ENCODE peak calls at places on chromosomes 4 and X, in four cellular contexts. U is HepG2, R is GM12878, G is H1. O is an unnamed sample.

GRCh38 chr4:1495416-1496115 is 89.3 kb upstream of the NKX1-1 start:
- DNase-seq in U (no peak), R (no peak), G (no peak), O (no peak)

GRCh38 chrX:115173181-115173580 is 16.0 kb upstream of the RBMXL3 start:
- DNase-seq in U (no peak), R (no peak), G (no peak), O (peak; percentile 44)

GRCh38 chrX:40383969-40384368 is 196.8 kb upstream of the ATP6AP2 start:
- DNase-seq in U (no peak), R (no peak), G (no peak), O (no peak)

GRCh38 chr4:10605746-10606482 is 78.7 kb downstream of the CLNK start:
- DNase-seq in U (no peak), R (no peak), G (no peak), O (no peak)

GRCh38 chrX:99371976-99372595 is 1038.0 kb downstream of the PCDH19 start:
- DNase-seq in U (no peak), R (no peak), G (no peak), O (no peak)

GRCh38 chr4:124768596-124768995 is 56.1 kb upstream of the ANKRD50 start:
- DNase-seq in U (no peak), R (no peak), G (no peak), O (no peak)

GRCh38 chrX:133726211-133726630 is 259.2 kb downstream of the GPC3 start:
- DNase-seq in U (peak; percentile 27), R (no peak), G (no peak), O (no peak)

GRCh38 chr4:757111-757510 is 51.5 kb downstream of the PCGF3 start:
- DNase-seq in U (no peak), R (no peak), G (no peak), O (no peak)

GRCh38 chr4:5036239-5036638 is 15.0 kb upstream of the STK32B start:
- DNase-seq in U (no peak), R (no peak), G (no peak), O (no peak)

GRCh38 chr4:85500110-85500867 is 25.3 kb downstream of the ARHGAP24 start:
- DNase-seq in U (no peak), R (no peak), G (no peak), O (no peak)

GRCh38 chr4:184748251-184748652 is 14.4 kb upstream of the CENPU start:
- DNase-seq in U (no peak), R (no peak), G (no peak), O (no peak)

GRCh38 chr4:53730431-53730830 is 139.1 kb upstream of the LNX1 start:
- DNase-seq in U (no peak), R (no peak), G (no peak), O (no peak)

GRCh38 chr4:73841243-73841925 is 4.9 kb downstream of the CXCL6 start:
- DNase-seq in U (no peak), R (no peak), G (no peak), O (no peak)

GRCh38 chrX:106898462-106898861 is 4.7 kb downstream of the RIPPLY1 start:
- DNase-seq in U (peak; percentile 80), R (peak; percentile 16), G (no peak), O (no peak)

GRCh38 chrX:123753656-123754350 is 21.0 kb upstream of the THOC2 start:
- DNase-seq in U (no peak), R (no peak), G (no peak), O (no peak)

GRCh38 chr4:95215991-95216605 is 332.7 kb downstream of the UNC5C start:
- DNase-seq in U (no peak), R (no peak), G (no peak), O (no peak)

GRCh38 chr4:173237152-173237551 is 68.5 kb downstream of the GALNT7 start:
- DNase-seq in U (no peak), R (no peak), G (no peak), O (no peak)

GRCh38 chr4:144658908-144659307 is 13.0 kb downstream of the HHIP start:
- DNase-seq in U (no peak), R (no peak), G (no peak), O (no peak)

GRCh38 chrX:33211356-33212254 is at the start of gene DMD:
- DNase-seq in U (peak; percentile 1), R (no peak), G (no peak), O (no peak)

GRCh38 chrX:72554448-72555140 is 18.0 kb downstream of the HDAC8 start:
- DNase-seq in U (no peak), R (no peak), G (peak; percentile 38), O (peak; percentile 81)

GRCh38 chr4:68326146-68326545 is 23.7 kb downstream of the YTHDC1 start:
- DNase-seq in U (no peak), R (no peak), G (no peak), O (no peak)

GRCh38 chr4:3202836-3203820 is 45.8 kb upstream of the MSANTD1 start:
- DNase-seq in U (peak; percentile 56), R (no peak), G (no peak), O (no peak)

GRCh38 chr4:80266902-80267380 is 477 bp downstream of the FGF5 start:
- DNase-seq in U (no peak), R (no peak), G (no peak), O (no peak)

GRCh38 chrX:2330487-2330886 is 170.3 kb downstream of the DHRSX start:
- DNase-seq in U (no peak), R (no peak), G (no peak), O (no peak)

GRCh38 chr4:142558851-142559250 is 287.2 kb downstream of the INPP4B start:
- DNase-seq in U (no peak), R (no peak), G (no peak), O (no peak)

GRCh38 chrX:18964880-18965279 is 19.0 kb downstream of the PHKA2 start:
- DNase-seq in U (no peak), R (no peak), G (no peak), O (no peak)

GRCh38 chr4:142222127-142222526 is 585.7 kb downstream of the IL15 start:
- DNase-seq in U (no peak), R (no peak), G (no peak), O (no peak)

GRCh38 chr4:46390353-46391058 is 578 bp upstream of the GABRA2 start:
- DNase-seq in U (no peak), R (no peak), G (no peak), O (no peak)

GRCh38 chr4:182975806-182976205 is 58.6 kb upstream of the DCTD start:
- DNase-seq in U (no peak), R (peak; percentile 57), G (no peak), O (no peak)

GRCh38 chr4:127479031-127479622 is 153.6 kb upstream of the INTU start:
- DNase-seq in U (peak; percentile 5), R (no peak), G (no peak), O (peak; percentile 18)

GRCh38 chrX:103687073-103687695 is 685 bp upstream of the MORF4L2 start:
- DNase-seq in U (no peak), R (no peak), G (no peak), O (no peak)

GRCh38 chr4:169253904-169254303 is 16.9 kb downstream of the SH3RF1 start:
- DNase-seq in U (no peak), R (no peak), G (no peak), O (no peak)

GRCh38 chr4:186058253-186058979 is 10.5 kb upstream of the TLR3 start:
- DNase-seq in U (no peak), R (peak; percentile 60), G (no peak), O (no peak)

DNA sequence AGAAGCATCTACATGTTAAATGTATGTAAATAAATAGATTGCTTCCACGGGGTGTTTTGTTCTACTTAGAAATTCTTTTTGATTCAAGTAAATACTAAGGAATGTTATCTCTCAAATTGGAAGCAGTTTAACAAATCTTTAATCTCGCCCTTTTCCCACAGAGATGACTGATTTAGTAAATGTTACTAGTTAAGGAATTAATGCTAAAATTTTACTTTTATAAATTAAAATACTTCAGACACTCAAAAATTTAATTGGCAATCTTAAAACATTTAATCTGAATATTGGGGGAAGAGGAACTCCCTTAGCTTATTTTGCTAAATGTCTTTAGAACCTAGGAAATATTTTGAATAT is 12.1 kb downstream of the LARP7 start:
- DNase-seq in U (no peak), R (no peak), G (no peak), O (no peak)
- H3K9ac ChIP-seq in U (no peak overlapping the region), R (no peak overlapping the region), G (no peak overlapping the region), O (peak overlapping the region; percentile 61)

GRCh38 chr4:110654254-110654635 is 31.4 kb upstream of the PITX2 start:
- DNase-seq in U (no peak), R (no peak), G (no peak), O (no peak)
- TF ChIP-seq SUZ12 in U (no peak), R (no peak), G (no peak), O (no peak)

GRCh38 chr4:38003628-38004027 is 43.4 kb downstream of the PTTG2 start:
- DNase-seq in U (no peak), R (no peak), G (no peak), O (no peak)

GRCh38 chr4:38004887-38005286 is 44.7 kb downstream of the PTTG2 start:
- DNase-seq in U (no peak), R (no peak), G (no peak), O (no peak)

GRCh38 chr4:38002451-38003071 is 42.4 kb downstream of the PTTG2 start:
- DNase-seq in U (no peak), R (no peak), G (no peak), O (no peak)

GRCh38 chr4:38003102-38003501 is 42.9 kb downstream of the PTTG2 start:
- DNase-seq in U (no peak), R (no peak), G (no peak), O (no peak)

DNA sequence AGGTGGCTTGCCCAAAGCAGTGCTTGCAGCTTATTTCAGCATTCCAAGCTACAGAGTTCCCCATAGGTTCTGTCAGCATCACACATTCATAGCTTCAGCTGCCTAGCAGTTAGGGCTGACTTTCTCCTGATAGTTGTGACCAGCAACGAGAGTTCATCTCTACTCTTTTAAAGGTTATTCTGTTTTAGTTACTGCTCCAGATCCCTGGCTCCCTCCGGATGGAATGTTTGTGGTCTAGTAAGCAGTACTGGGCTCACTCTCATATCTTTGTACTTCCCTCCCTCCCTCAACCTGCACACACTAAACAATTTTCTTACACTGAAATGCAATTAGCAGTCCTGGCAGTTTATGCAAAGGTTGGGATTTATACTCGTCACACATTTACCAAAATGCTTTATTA is 43.9 kb downstream of the PTTG2 start:
- DNase-seq in U (no peak), R (no peak), G (no peak), O (no peak)
- H3K9ac ChIP-seq in U (no peak overlapping the region), R (no peak overlapping the region), G (no peak overlapping the region), O (no peak overlapping the region)

GRCh38 chrX:119273807-119274192 is 37.7 kb downstream of the PGRMC1 start:
- DNase-seq in U (no peak), R (no peak), G (no peak), O (no peak)

DNA sequence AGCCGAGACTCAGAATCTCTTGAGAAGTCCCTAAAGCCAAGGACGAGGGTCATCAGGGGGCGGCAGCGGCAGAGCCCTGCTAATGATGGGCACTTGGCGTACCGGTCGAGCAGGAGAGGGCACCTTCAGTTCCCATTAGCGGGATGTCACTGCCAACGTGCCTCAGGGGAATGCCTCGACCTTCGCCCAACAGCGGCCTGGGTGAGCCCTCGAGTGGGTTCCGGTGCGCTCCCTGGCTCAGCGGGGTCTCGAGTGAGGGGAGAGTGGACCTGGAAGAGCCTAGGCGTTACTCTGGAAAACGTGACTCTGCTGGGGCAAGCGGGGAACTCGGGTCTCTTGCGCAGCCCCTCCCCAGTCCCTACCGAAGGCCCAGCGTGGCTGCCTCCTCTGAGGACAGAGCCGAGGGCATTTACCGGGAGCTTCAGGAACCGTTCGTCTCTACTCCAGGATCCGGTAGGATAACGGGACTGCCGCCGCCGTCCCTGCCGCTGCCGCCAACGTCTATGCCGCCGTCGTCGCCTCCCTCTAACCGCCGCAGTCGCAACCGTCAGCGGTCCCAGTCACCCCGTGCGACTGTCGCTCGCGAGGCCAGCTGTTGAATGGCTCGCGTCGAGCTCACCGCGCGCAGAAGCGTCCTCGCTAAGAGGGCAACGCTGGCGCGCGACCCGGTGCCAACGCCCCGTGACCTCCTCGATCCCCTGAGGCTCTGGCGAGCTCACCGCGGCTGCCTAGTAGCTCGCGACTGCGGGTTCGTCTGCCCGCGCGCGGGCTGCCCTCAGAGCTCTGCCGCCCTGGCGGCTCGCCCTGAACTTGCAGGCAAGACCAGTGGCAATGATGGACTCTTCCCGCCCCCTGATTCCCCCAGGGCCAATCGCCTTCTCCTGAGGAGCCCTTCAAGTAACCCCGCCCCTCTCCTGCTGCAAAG is 37.1 kb downstream of the PGRMC1 start:
- DNase-seq in U (no peak), R (no peak), G (peak; percentile 63), O (no peak)
- TF ChIP-seq SUZ12 in U (no peak), R (no peak), G (peak; percentile 62), O (no peak)

O was measured in NT2/D1.